ENCODE peak calls at places on chromosome 13, in ten cellular contexts. N is transverse colon, B is lung, O is mammary epithelial cell, P is left ventricle myocardium inferior, H is lower lobe of right lung, D is left lung, G is fibroblast of lung, A is HCT116, F is uterus. V is an unnamed sample. For H3K36me3 and H3K4me1, the result is how much of the 10 kb centered on the place peaks cover.

GRCh38 chr13:108084840-108085239 is 130.5 kb downstream of the LIG4 start:
- DNase-seq in N (no peak), B (no peak), O (no peak), P (no peak), H (no peak), D (no peak), G (no peak), A (no peak), F (no peak), V (no peak)

GRCh38 chr13:25085125-25085742 is 10.7 kb upstream of the PABPC3 start:
- DNase-seq in N (peak), B (no peak), O (peak), P (no peak), H (no peak), D (no peak), G (peak), A (peak), F (no peak), V (no peak)

GRCh38 chr13:64429691-64430090 is 2800.4 kb downstream of the PCDH9 start:
- DNase-seq in N (no peak), B (no peak), O (no peak), P (no peak), H (no peak), D (no peak), G (no peak), A (no peak), F (no peak), V (no peak)

GRCh38 chr13:27379694-27380596 is 44.5 kb upstream of the GTF3A start:
- DNase-seq in N (peak), B (no peak), O (peak), P (peak), H (no peak), D (no peak), G (no peak), A (peak), F (no peak), V (peak)

GRCh38 chr13:111344471-111345191 is 24.2 kb downstream of the TEX29 start:
- DNase-seq in N (no peak), B (peak), O (no peak), P (no peak), H (peak), D (peak), G (peak), A (no peak), F (no peak), V (no peak)

GRCh38 chr13:35468195-35468594 is 8.3 kb downstream of the MAB21L1 start:
- DNase-seq in N (no peak), B (no peak), O (no peak), P (no peak), H (no peak), D (no peak), G (no peak), A (no peak), F (no peak), V (no peak)

GRCh38 chr13:98415326-98416070 is 161.4 kb downstream of the STK24 start:
- DNase-seq in N (no peak), B (no peak), O (no peak), P (no peak), H (no peak), D (peak), G (no peak), A (no peak), F (no peak), V (no peak)

GRCh38 chr13:79384022-79384610 is 21.9 kb downstream of the RBM26 start:
- DNase-seq in N (peak), B (no peak), O (no peak), P (no peak), H (no peak), D (no peak), G (no peak), A (no peak), F (no peak), V (no peak)

GRCh38 chr13:110713981-110714797 is 689 bp downstream of the ING1 start:
- DNase-seq in N (peak), B (peak), O (peak), P (peak), H (peak), D (peak), G (peak), A (no peak), F (peak), V (peak)

GRCh38 chr13:110118106-110118505 is 188.9 kb downstream of the COL4A1 start:
- DNase-seq in N (no peak), B (no peak), O (no peak), P (no peak), H (no peak), D (no peak), G (no peak), A (no peak), F (no peak), V (no peak)

GRCh38 chr13:43307921-43308433 is 284.6 kb downstream of the DNAJC15 start:
- DNase-seq in N (peak), B (peak), O (peak), P (peak), H (peak), D (peak), G (peak), A (no peak), F (peak), V (no peak)

GRCh38 chr13:45933203-45934014 is 81.9 kb upstream of the SIAH3 start:
- DNase-seq in N (no peak), B (no peak), O (no peak), P (no peak), H (no peak), D (no peak), G (no peak), A (no peak), F (no peak), V (no peak)

GRCh38 chr13:21759503-21759902 is 88.6 kb downstream of the FGF9 start:
- DNase-seq in N (no peak), B (no peak), O (no peak), P (no peak), H (no peak), D (no peak), G (no peak), A (no peak), F (no peak), V (no peak)

GRCh38 chr13:110525328-110526319 is 35.9 kb downstream of the RAB20 start:
- DNase-seq in N (peak), B (no peak), O (no peak), P (no peak), H (peak), D (peak), G (no peak), A (no peak), F (no peak), V (peak)

GRCh38 chr13:76812971-76813691 is 73.1 kb downstream of the KCTD12 start:
- DNase-seq in N (no peak), B (no peak), O (no peak), P (peak), H (no peak), D (no peak), G (peak), A (no peak), F (peak), V (no peak)

GRCh38 chr13:39501711-39502324 is 101.2 kb downstream of the LHFPL6 start:
- DNase-seq in N (no peak), B (peak), O (no peak), P (peak), H (no peak), D (peak), G (no peak), A (no peak), F (no peak), V (no peak)

GRCh38 chr13:19845758-19846157 is 17.7 kb downstream of the ZMYM5 start:
- DNase-seq in N (no peak), B (no peak), O (peak), P (no peak), H (no peak), D (no peak), G (peak), A (peak), F (peak), V (no peak)

GRCh38 chr13:79423801-79424642 is 18.0 kb upstream of the RBM26 start:
- DNase-seq in N (no peak), B (no peak), O (no peak), P (no peak), H (no peak), D (no peak), G (peak), A (peak), F (no peak), V (no peak)

GRCh38 chr13:84873951-84874350 is 925.3 kb downstream of the SLITRK6 start:
- DNase-seq in N (no peak), B (no peak), O (no peak), P (no peak), H (no peak), D (no peak), G (no peak), A (no peak), F (no peak), V (no peak)

GRCh38 chr13:50543767-50544166 is 299.7 kb downstream of the DLEU7 start:
- DNase-seq in N (no peak), B (no peak), O (no peak), P (no peak), H (no peak), D (no peak), G (peak), A (no peak), F (no peak), V (no peak)

GRCh38 chr13:50387124-50387581 is 371.9 kb downstream of the KCNRG start:
- DNase-seq in N (peak), B (peak), O (no peak), P (peak), H (peak), D (peak), G (peak), A (no peak), F (peak), V (peak)

GRCh38 chr13:77494226-77494625 is 41.3 kb upstream of the SCEL start:
- DNase-seq in N (no peak), B (no peak), O (no peak), P (no peak), H (no peak), D (no peak), G (no peak), A (no peak), F (no peak), V (no peak)

GRCh38 chr13:50222569-50223332 is 207.5 kb downstream of the KCNRG start:
- DNase-seq in N (peak), B (peak), O (peak), P (peak), H (peak), D (peak), G (peak), A (no peak), F (peak), V (no peak)

GRCh38 chr13:97223711-97224461 is 1.8 kb downstream of the MBNL2 start:
- DNase-seq in N (peak), B (peak), O (peak), P (peak), H (no peak), D (peak), G (peak), A (peak), F (peak), V (peak)

GRCh38 chr13:113502686-113503085 is 12.2 kb upstream of the DCUN1D2 start:
- DNase-seq in N (no peak), B (no peak), O (no peak), P (no peak), H (no peak), D (no peak), G (no peak), A (no peak), F (no peak), V (no peak)
- H3K36me3 ChIP-seq in N (under half), B (under half), O (under half), P (half or more), H (half or more), D (half or more), G (under half), A (half or more), F (under half), V (half or more)

GRCh38 chr13:114101325-114101821 is 31.1 kb downstream of the RASA3 start:
- DNase-seq in N (peak), B (no peak), O (no peak), P (no peak), H (peak), D (peak), G (peak), A (no peak), F (peak), V (no peak)
- H3K4me1 ChIP-seq in N (under half), B (under half), O (under half), P (under half), H (under half), D (under half), G (under half), A (under half), F (under half), V (half or more)

GRCh38 chr13:31764556-31764955 is 25.2 kb downstream of the RXFP2 start:
- DNase-seq in N (no peak), B (no peak), O (no peak), P (no peak), H (no peak), D (no peak), G (no peak), A (no peak), F (no peak), V (no peak)
- H3K27ac ChIP-seq in N (no peak), B (no peak), O (no peak), P (no peak), H (no peak), D (no peak), G (peak), A (no peak), F (no peak), V (no peak)

DNA sequence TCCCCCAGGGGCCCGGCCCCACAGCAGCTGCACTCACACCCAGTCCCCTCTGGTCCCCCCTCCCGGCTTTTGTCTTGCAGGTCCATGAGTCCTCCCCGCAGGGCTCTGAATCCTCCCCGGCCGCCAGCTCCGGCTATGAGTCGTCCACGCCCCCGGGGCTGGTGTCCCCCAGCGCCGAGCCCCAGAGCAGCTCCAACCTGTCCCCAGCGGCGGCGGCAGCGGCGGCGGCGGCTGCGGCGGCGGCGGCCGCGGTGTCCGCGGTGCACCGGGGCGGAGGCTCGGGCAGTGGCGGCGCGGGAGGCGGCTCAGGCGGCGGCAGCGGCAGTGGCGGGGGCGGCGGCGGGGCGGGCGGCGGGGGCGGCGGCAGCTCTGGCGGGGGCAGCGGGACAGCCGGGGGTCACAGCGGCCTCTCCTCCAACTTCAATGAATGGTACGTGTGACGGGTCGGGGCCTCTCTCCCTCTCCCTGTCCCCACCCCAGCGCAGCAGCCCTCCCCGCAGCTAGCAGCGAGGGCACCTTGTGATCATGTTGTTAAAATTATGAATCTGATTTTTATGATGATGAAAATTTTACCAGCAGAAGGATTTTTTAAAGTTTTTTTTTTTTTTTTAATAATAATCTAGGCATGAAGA is 3.8 kb downstream of the ZIC2 start:
- DNase-seq in N (no peak), B (no peak), O (no peak), P (no peak), H (no peak), D (no peak), G (no peak), A (no peak), F (no peak), V (no peak)
- H3K36me3 ChIP-seq in N (under half), B (under half), O (under half), P (under half), H (under half), D (under half), G (under half), A (under half), F (under half), V (under half)

GRCh38 chr13:95783747-95784146 is 106.8 kb downstream of the DNAJC3 start:
- DNase-seq in N (no peak), B (no peak), O (no peak), P (no peak), H (no peak), D (no peak), G (no peak), A (no peak), F (no peak), V (no peak)

GRCh38 chr13:95784891-95785290 is 108.0 kb downstream of the DNAJC3 start:
- DNase-seq in N (no peak), B (no peak), O (peak), P (no peak), H (no peak), D (no peak), G (peak), A (no peak), F (no peak), V (no peak)

GRCh38 chr13:95779522-95779921 is 102.6 kb downstream of the DNAJC3 start:
- DNase-seq in N (no peak), B (no peak), O (no peak), P (no peak), H (no peak), D (no peak), G (no peak), A (no peak), F (no peak), V (no peak)

GRCh38 chr13:95784161-95784880 is 107.4 kb downstream of the DNAJC3 start:
- DNase-seq in N (no peak), B (no peak), O (peak), P (no peak), H (no peak), D (no peak), G (peak), A (no peak), F (no peak), V (no peak)

DNA sequence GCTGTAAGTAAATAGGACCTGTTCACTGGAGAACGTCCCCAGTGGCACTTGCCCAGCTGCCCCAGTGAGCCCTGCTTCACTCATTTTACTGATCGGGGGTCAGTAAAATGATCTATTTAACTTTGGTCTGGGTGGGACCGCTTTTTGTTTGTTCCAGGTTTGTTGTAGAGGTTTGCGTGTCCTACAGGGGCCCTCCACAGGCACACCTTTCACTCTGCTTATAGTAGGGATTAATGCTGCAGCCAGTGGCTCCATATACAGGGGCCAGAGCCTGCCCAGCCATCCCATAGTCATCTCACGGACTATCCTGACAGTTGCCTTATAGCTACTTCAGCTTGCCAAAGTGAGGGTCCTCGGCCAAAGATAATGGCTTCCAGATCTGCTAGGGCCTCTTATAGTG is 104.1 kb downstream of the DNAJC3 start:
- DNase-seq in N (no peak), B (no peak), O (no peak), P (no peak), H (no peak), D (no peak), G (no peak), A (no peak), F (no peak), V (no peak)
- H3K4me1 ChIP-seq in N (under half), B (under half), O (under half), P (under half), H (under half), D (under half), G (under half), A (under half), F (under half), V (under half)

GRCh38 chr13:26257049-26257448 is 3.1 kb downstream of the CDK8 start:
- DNase-seq in N (no peak), B (no peak), O (no peak), P (no peak), H (no peak), D (no peak), G (no peak), A (no peak), F (no peak), V (no peak)

GRCh38 chr13:26254583-26255102 is 714 bp downstream of the CDK8 start:
- DNase-seq in N (peak), B (peak), O (peak), P (peak), H (peak), D (peak), G (peak), A (no peak), F (peak), V (peak)

GRCh38 chr13:26255717-26256277 is 1.9 kb downstream of the CDK8 start:
- DNase-seq in N (no peak), B (no peak), O (no peak), P (no peak), H (no peak), D (no peak), G (peak), A (no peak), F (no peak), V (no peak)

GRCh38 chr13:26253787-26254582 is at the start of gene CDK8:
- DNase-seq in N (peak), B (peak), O (peak), P (peak), H (peak), D (peak), G (peak), A (peak), F (peak), V (peak)

DNA sequence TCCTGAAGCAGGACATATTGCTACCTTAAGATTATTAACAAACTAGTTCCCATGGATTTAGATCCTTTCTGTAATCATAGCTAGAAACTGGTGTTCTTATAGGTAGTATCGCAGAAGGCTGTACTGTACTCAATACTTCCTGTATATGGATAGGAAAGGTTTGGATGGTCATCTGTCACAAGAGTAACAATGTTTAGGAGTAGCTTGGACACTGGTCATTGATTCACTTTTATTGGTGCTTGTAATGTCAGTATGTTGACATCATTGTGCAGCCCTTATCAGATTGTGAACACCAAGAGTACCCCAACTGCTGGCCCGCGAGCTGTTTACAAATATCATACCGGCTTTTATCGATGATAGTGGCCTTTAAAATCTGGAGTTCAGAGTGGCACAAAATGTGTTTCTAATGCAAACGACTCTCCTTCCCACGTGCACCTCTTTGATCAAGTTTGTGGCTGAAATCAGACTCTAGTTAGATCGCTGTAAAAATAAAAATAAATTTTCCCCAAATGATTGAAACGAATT is 605 bp upstream of the CDK8 start:
- DNase-seq in N (no peak), B (no peak), O (no peak), P (no peak), H (no peak), D (no peak), G (no peak), A (no peak), F (peak), V (no peak)
- H3K27ac ChIP-seq in N (peak), B (no peak), O (peak), P (peak), H (peak), D (peak), G (no peak), A (peak), F (no peak), V (peak)

GRCh38 chr13:113996081-113996911 is 22.4 kb upstream of the C13orf46 start:
- DNase-seq in N (no peak), B (no peak), O (no peak), P (no peak), H (peak), D (no peak), G (no peak), A (no peak), F (no peak), V (no peak)

GRCh38 chr13:113997845-113998751 is 24.2 kb upstream of the C13orf46 start:
- DNase-seq in N (peak), B (no peak), O (no peak), P (peak), H (peak), D (no peak), G (peak), A (no peak), F (peak), V (no peak)

GRCh38 chr13:113992276-113993005 is 18.6 kb upstream of the C13orf46 start:
- DNase-seq in N (no peak), B (no peak), O (no peak), P (no peak), H (peak), D (no peak), G (no peak), A (no peak), F (no peak), V (no peak)

GRCh38 chr13:113996912-113997745 is 23.3 kb upstream of the C13orf46 start:
- DNase-seq in N (no peak), B (no peak), O (no peak), P (no peak), H (peak), D (no peak), G (no peak), A (no peak), F (no peak), V (no peak)

GRCh38 chr13:113995051-113995601 is 21.2 kb upstream of the C13orf46 start:
- DNase-seq in N (no peak), B (no peak), O (no peak), P (no peak), H (peak), D (no peak), G (no peak), A (no peak), F (no peak), V (no peak)
- H3K36me3 ChIP-seq in N (under half), B (under half), O (under half), P (under half), H (half or more), D (half or more), G (under half), A (under half), F (under half), V (half or more)